ENCODE peak calls at places on chromosomes 4 and X, in four cellular contexts. G, X, U and V are unnamed samples.

GRCh38 chrX:119887721-119888425 is 7.8 kb upstream of the AKAP14 start:
- DNase-seq in G (peak; percentile 83), X (peak; percentile 81), U (peak; percentile 30), V (peak; percentile 94)

GRCh38 chr4:128653514-128654420 is 155.7 kb upstream of the JADE1 start:
- DNase-seq in G (peak; percentile 87), X (no peak), U (peak; percentile 70), V (no peak)

GRCh38 chrX:145213504-145213903 is 33.8 kb upstream of the SPANXN1 start:
- DNase-seq in G (peak; percentile 45), X (peak; percentile 57), U (no peak), V (peak; percentile 56)

GRCh38 chr4:17511041-17511949 is 595 bp downstream of the QDPR start:
- DNase-seq in G (peak; percentile 58), X (peak; percentile 34), U (peak; percentile 33), V (peak; percentile 79)

GRCh38 chrX:124332481-124333424 is at the start of gene TEX13D:
- DNase-seq in G (no peak), X (no peak), U (no peak), V (peak; percentile 36)

GRCh38 chr4:110618091-110619000 is 4.5 kb downstream of the PITX2 start:
- DNase-seq in G (peak; percentile 90), X (peak; percentile 54), U (no peak), V (peak; percentile 90)

GRCh38 chr4:55447826-55448225 is 52.1 kb downstream of the TMEM165 start:
- DNase-seq in G (no peak), X (peak; percentile 26), U (peak; percentile 50), V (no peak)

GRCh38 chr4:20305976-20306375 is 54.3 kb downstream of the SLIT2 start:
- DNase-seq in G (no peak), X (peak; percentile 36), U (peak; percentile 59), V (no peak)

GRCh38 chr4:123232439-123232838 is 164.2 kb upstream of the SPRY1 start:
- DNase-seq in G (no peak), X (peak; percentile 10), U (peak; percentile 69), V (no peak)

GRCh38 chr4:83858121-83858520 is 322.2 kb downstream of the GPAT3 start:
- DNase-seq in G (no peak), X (peak; percentile 48), U (peak; percentile 56), V (no peak)

GRCh38 chrX:100812216-100813158 is 7.7 kb upstream of the CSTF2 start:
- DNase-seq in G (no peak), X (peak; percentile 6), U (no peak), V (peak; percentile 85)

GRCh38 chr4:41709844-41710481 is 38.6 kb downstream of the PHOX2B start:
- DNase-seq in G (no peak), X (peak; percentile 81), U (peak; percentile 97), V (no peak)

GRCh38 chr4:153385784-153386183 is 41.3 kb downstream of the MND1 start:
- DNase-seq in G (no peak), X (no peak), U (no peak), V (no peak)
- H3K27ac ChIP-seq in G (no peak overlapping the region), X (no peak overlapping the region), U (no peak overlapping the region), V (no peak overlapping the region)

DNA sequence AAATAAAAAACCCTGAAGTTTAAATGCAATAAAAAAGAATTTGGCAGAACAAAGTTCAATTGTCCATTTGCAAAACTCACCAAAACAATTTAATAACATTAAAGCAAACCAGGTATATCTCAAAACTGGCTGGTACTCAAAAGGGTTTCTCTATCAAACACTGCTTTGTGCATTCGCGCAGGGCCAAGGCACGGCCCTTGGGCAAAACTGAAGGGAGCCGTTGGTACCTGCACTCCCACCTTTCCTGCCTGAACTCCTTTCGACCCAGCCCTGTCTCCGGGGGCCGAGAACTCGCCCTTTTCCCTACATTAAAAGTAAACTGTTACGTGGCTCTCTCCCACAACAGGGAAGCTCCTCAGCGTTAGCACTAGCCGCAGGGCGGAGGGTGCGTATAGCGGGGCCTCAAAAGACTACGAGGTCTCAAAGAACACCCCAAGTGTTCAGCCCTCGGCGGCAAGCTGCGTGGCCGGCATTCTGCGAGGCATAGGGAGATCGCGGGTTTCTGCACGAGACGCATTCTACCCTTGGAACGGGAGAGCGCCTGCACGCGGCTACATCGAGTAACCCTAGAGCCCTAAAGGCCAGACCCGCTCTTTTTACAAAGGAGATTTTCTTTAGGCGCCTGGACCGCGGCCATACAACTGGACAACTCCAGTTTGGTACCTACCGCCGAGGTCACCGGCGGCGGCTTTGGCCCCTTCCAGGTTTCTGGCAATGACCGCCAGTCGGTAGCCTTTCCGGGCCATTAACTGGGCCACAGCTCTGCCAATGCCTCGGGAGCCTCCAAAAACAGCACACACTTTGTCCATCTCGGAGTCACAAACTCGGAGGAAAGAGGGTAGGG is 552 bp downstream of the CBR4 start:
- DNase-seq in G (peak; percentile 82), X (peak; percentile 67), U (peak; percentile 53), V (peak; percentile 82)
- TF ChIP-seq CTCF in G (peak; percentile 49), X (no peak), U (peak; percentile 19), V (no peak)

DNA sequence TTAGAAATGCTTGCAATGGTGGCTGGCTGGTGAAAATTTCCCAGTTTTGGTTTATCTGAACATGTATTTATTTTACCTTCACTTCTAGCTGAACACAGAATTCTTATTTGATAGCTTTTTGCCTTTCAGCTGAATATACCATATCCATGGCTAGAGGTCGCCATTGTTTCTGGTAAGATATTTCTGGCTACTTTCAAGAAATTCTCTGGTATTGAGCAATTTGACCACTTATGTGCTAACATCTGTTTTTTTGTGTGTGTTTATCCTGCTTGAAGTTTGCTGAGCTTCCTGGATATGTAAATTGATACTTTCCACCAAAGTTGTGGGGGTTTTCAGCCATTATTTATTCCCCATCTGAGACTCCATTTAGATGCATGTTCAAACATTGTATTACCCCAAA is 75.4 kb downstream of the FBXW7 start:
- DNase-seq in G (no peak), X (peak; percentile 41), U (peak; percentile 78), V (no peak)
- H3K4me1 ChIP-seq in G (no peaks in the 10 kb centered on the region), X (peaks cover 21% of the 10 kb centered on the region), U (peaks cover 9% of the 10 kb centered on the region), V (no peaks in the 10 kb centered on the region)

DNA sequence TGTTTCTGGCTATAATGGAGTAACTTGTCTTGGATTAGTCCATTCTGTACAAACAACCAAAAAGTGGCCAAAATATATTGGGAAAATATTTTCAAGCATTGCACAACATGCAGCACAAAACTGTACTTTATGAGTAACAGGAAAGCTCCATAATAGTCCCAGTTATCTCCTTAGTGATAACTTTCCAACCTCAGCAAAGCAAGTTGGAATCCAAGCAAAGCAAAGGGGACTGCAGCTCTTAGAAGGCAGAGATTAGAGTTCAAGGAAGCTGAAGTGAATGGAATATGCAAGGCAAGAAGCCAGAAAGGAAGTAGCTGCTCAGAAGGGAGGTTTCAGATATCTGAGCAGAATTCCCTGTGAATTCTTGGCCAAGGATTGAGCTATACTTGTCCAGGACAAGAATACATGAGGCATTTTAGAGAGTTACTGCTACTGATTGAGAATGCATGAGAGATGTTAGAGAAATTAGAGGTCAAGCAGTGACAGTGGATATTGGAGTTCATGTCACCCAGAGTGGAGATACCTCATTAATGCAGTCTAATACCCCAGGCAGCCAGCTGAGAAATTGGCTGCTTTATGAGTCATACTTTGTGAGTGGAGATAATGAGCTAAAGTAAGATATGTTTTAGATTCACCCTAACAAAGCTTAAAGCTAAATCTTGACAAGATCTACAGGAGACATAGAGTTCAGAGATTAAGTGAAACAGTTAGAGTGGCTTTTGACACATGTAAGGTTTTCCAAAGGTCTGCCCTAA is 102.9 kb downstream of the INPP4B start:
- DNase-seq in G (no peak), X (peak; percentile 14), U (peak; percentile 45), V (no peak)
- H3K27ac ChIP-seq in G (no peak overlapping the region), X (no peak overlapping the region), U (no peak overlapping the region), V (no peak overlapping the region)

GRCh38 chr4:114649908-114650307 is 51.3 kb downstream of the UGT8 start:
- DNase-seq in G (no peak), X (no peak), U (no peak), V (no peak)

GRCh38 chr4:114658179-114658578 is 59.6 kb downstream of the UGT8 start:
- DNase-seq in G (no peak), X (no peak), U (no peak), V (no peak)

GRCh38 chr4:114653675-114654074 is 55.1 kb downstream of the UGT8 start:
- DNase-seq in G (no peak), X (no peak), U (no peak), V (no peak)

GRCh38 chr4:114658776-114659175 is 60.2 kb downstream of the UGT8 start:
- DNase-seq in G (no peak), X (no peak), U (no peak), V (no peak)

DNA sequence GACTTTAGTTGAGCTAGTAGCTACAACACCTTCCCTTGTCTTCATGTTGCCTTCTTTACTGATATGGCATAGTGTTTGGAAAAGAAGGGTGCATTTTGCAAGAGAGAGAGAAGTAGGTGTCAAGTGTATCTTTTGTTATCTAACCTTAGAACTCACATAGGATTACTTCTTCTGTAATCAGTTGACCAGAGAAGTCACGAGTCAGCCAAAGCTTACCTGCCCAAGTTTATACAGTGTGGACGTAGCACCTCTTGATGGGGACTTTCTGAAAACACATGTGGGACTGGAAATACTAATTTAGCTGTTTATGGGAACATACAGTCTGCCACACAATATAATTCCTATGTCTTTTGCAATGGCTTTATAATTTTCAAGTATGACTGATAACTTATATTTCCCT is 56.0 kb downstream of the UGT8 start:
- DNase-seq in G (no peak), X (no peak), U (no peak), V (no peak)
- TF ChIP-seq CTCF in G (no peak), X (no peak), U (no peak), V (no peak)